ENCODE peak calls at places on chromosomes 3 and 15, in four cellular contexts. J is GM06990; Q is stimulated activated CD4-positive, alpha-beta T cell treated with anti-CD3 and anti-CD28 coated beads, Interleukin-4, amount 100 ng/mL, for 4 hours; T is NCI-H2029. L is an unnamed sample.

GRCh38 chr3:54342676-54343075 is 220.3 kb downstream of the CACNA2D3 start:
- DNase-seq in Q (no peak), J (no peak), T (peak; percentile 37), L (peak; percentile 35)

GRCh38 chr3:187222801-187223200 is 25.5 kb downstream of the RTP1 start:
- DNase-seq in Q (no peak), J (no peak), T (no peak), L (no peak)

GRCh38 chr3:135419155-135419554 is 546.4 kb upstream of the PPP2R3A start:
- DNase-seq in T (no peak), J (no peak), Q (no peak), L (no peak)

GRCh38 chr3:73556520-73557371 is 68.0 kb downstream of the PDZRN3 start:
- DNase-seq in J (no peak), Q (no peak), T (no peak), L (no peak)

GRCh38 chr3:29429055-29429454 is 148.2 kb downstream of the RBMS3 start:
- DNase-seq in T (no peak), Q (no peak), J (no peak), L (no peak)

GRCh38 chr3:146454796-146455195 is 14.6 kb downstream of the PLSCR2 start:
- DNase-seq in Q (no peak), J (no peak), T (no peak), L (no peak)

GRCh38 chr3:100838157-100838556 is 128.9 kb downstream of the TFG start:
- DNase-seq in Q (no peak), J (no peak), T (no peak), L (no peak)

GRCh38 chr15:84929795-84930371 is 45.4 kb downstream of the SLC28A1 start:
- DNase-seq in T (no peak), J (no peak), Q (no peak), L (no peak)

GRCh38 chr3:37624276-37624675 is 237.4 kb upstream of the CTDSPL start:
- DNase-seq in Q (no peak), T (no peak), J (no peak), L (no peak)

GRCh38 chr15:29840054-29840453 is 17.8 kb upstream of the TJP1 start:
- DNase-seq in Q (no peak), J (no peak), T (no peak), L (no peak)

GRCh38 chr3:170809021-170809974 is 60.7 kb downstream of the RPL22L1 start:
- DNase-seq in T (peak; percentile 13), Q (no peak), J (no peak), L (peak; percentile 85)